ENCODE peak calls at places on chromosomes 7 and 10, in nine cellular contexts. X, Q, E, B, A, D, Z, H and N are unnamed samples.

GRCh38 chr10:46019541-46020343 is 10.7 kb downstream of the NCOA4 start:
- DNase-seq in X (no peak), Q (no peak), E (no peak), B (no peak), A (no peak), D (no peak), Z (no peak), H (no peak), N (no peak)

GRCh38 chr10:71725998-71726672 is 6.6 kb upstream of the C10orf105 start:
- DNase-seq in X (peak; percentile 30), Q (peak; percentile 63), E (no peak), B (peak; percentile 33), A (no peak), D (peak; percentile 63), Z (peak; percentile 73), H (no peak), N (no peak)

GRCh38 chr7:27157717-27158431 is 1.4 kb upstream of the HOXA7 start:
- DNase-seq in X (no peak), Q (no peak), E (no peak), B (no peak), A (peak; percentile 7), D (no peak), Z (no peak), H (no peak), N (no peak)

GRCh38 chr10:43037942-43038782 is 38.7 kb upstream of the RET start:
- DNase-seq in X (no peak), Q (no peak), E (no peak), B (no peak), A (no peak), D (no peak), Z (no peak), H (no peak), N (no peak)

GRCh38 chr7:44415047-44415446 is 75.4 kb downstream of the NUDCD3 start:
- DNase-seq in X (no peak), Q (no peak), E (no peak), B (no peak), A (peak; percentile 25), D (no peak), Z (no peak), H (peak; percentile 77), N (no peak)

GRCh38 chr10:49751216-49751615 is 10.9 kb downstream of the OGDHL start:
- DNase-seq in X (no peak), Q (no peak), E (no peak), B (no peak), A (no peak), D (no peak), Z (no peak), H (no peak), N (no peak)

GRCh38 chr10:125606406-125606805 is 76.6 kb downstream of the TEX36 start:
- DNase-seq in X (no peak), Q (no peak), E (no peak), B (no peak), A (no peak), D (peak; percentile 98), Z (no peak), H (no peak), N (no peak)

GRCh38 chr7:137957887-137958286 is 44.0 kb downstream of the CREB3L2 start:
- DNase-seq in X (peak; percentile 24), Q (no peak), E (no peak), B (no peak), A (no peak), D (no peak), Z (no peak), H (no peak), N (no peak)

GRCh38 chr7:151063212-151063561 is 3.8 kb downstream of the SLC4A2 start:
- DNase-seq in X (peak; percentile 70), Q (no peak), E (no peak), B (no peak), A (peak; percentile 44), D (no peak), Z (no peak), H (peak; percentile 62), N (no peak)

GRCh38 chr7:142420554-142421362 is 162.9 kb upstream of the PRSS58 start:
- DNase-seq in X (no peak), Q (no peak), E (no peak), B (no peak), A (peak; percentile 50), D (peak; percentile 15), Z (no peak), H (peak; percentile 20), N (peak; percentile 5)

GRCh38 chr10:65149878-65150277 is 1628.7 kb downstream of the REEP3 start:
- DNase-seq in X (no peak), Q (no peak), E (no peak), B (no peak), A (no peak), D (no peak), Z (no peak), H (no peak), N (no peak)

GRCh38 chr10:36778600-36778999 is 346.8 kb upstream of the ANKRD30A start:
- DNase-seq in X (no peak), Q (no peak), E (no peak), B (no peak), A (no peak), D (no peak), Z (no peak), H (no peak), N (no peak)

GRCh38 chr7:129773328-129773731 is 161.8 kb downstream of the NRF1 start:
- DNase-seq in X (no peak), Q (no peak), E (no peak), B (no peak), A (no peak), D (no peak), Z (no peak), H (peak; percentile 13), N (no peak)

GRCh38 chr7:4774804-4775280 is 581 bp upstream of the AP5Z1 start:
- DNase-seq in X (peak; percentile 85), Q (no peak), E (no peak), B (no peak), A (peak; percentile 78), D (peak; percentile 84), Z (peak; percentile 17), H (no peak), N (no peak)

GRCh38 chr7:145812218-145812617 is 304.4 kb upstream of the CNTNAP2 start:
- DNase-seq in X (no peak), Q (no peak), E (no peak), B (no peak), A (no peak), D (no peak), Z (no peak), H (no peak), N (no peak)

GRCh38 chr10:35874326-35875070 is 232.4 kb upstream of the FZD8 start:
- DNase-seq in X (no peak), Q (no peak), E (no peak), B (no peak), A (no peak), D (no peak), Z (no peak), H (no peak), N (no peak)

GRCh38 chr10:48458662-48459048 is 146.2 kb downstream of the ARHGAP22 start:
- DNase-seq in X (no peak), Q (no peak), E (no peak), B (no peak), A (no peak), D (no peak), Z (no peak), H (no peak), N (no peak)

GRCh38 chr10:132151286-132151950 is 35.3 kb upstream of the DPYSL4 start:
- DNase-seq in X (no peak), Q (no peak), E (no peak), B (no peak), A (no peak), D (no peak), Z (no peak), H (no peak), N (no peak)

GRCh38 chr7:28623105-28623730 is 210.9 kb downstream of the CREB5 start:
- DNase-seq in X (no peak), Q (no peak), E (no peak), B (no peak), A (peak; percentile 67), D (no peak), Z (no peak), H (peak; percentile 35), N (no peak)

GRCh38 chr7:155227004-155227787 is 70.5 kb upstream of the INSIG1 start:
- DNase-seq in X (no peak), Q (no peak), E (no peak), B (no peak), A (no peak), D (no peak), Z (no peak), H (no peak), N (no peak)

GRCh38 chr10:124722812-124723783 is 21.1 kb downstream of the FAM53B start:
- DNase-seq in X (no peak), Q (peak; percentile 45), E (no peak), B (no peak), A (no peak), D (no peak), Z (no peak), H (no peak), N (no peak)

GRCh38 chr10:120477723-120478270 is 20.8 kb downstream of the PLPP4 start:
- DNase-seq in X (no peak), Q (no peak), E (no peak), B (no peak), A (peak; percentile 42), D (no peak), Z (no peak), H (peak; percentile 45), N (no peak)

GRCh38 chr7:15326044-15326644 is 235.7 kb downstream of the AGMO start:
- DNase-seq in X (peak; percentile 72), Q (no peak), E (no peak), B (no peak), A (peak; percentile 50), D (peak; percentile 67), Z (no peak), H (peak; percentile 34), N (peak; percentile 14)

GRCh38 chr10:104577861-104578480 is 63.1 kb upstream of the SORCS3 start:
- DNase-seq in X (no peak), Q (no peak), E (no peak), B (no peak), A (no peak), D (no peak), Z (no peak), H (no peak), N (no peak)

GRCh38 chr10:60335708-60336107 is 54.0 kb downstream of the ANK3 start:
- DNase-seq in X (no peak), Q (no peak), E (peak; percentile 48), B (no peak), A (no peak), D (peak; percentile 48), Z (no peak), H (no peak), N (peak; percentile 83)

GRCh38 chr10:25405871-25406270 is 231.1 kb downstream of the GPR158 start:
- DNase-seq in X (no peak), Q (no peak), E (no peak), B (no peak), A (peak; percentile 32), D (no peak), Z (no peak), H (peak; percentile 9), N (no peak)

GRCh38 chr10:76432274-76433012 is 1001.0 kb downstream of the LRMDA start:
- DNase-seq in X (no peak), Q (no peak), E (no peak), B (no peak), A (peak; percentile 67), D (no peak), Z (no peak), H (peak; percentile 82), N (no peak)

GRCh38 chr10:57864789-57865676 is 402.7 kb downstream of the IPMK start:
- DNase-seq in X (peak; percentile 50), Q (no peak), E (no peak), B (no peak), A (no peak), D (no peak), Z (no peak), H (peak; percentile 11), N (no peak)

GRCh38 chr10:91756286-91756685 is 41.9 kb upstream of the TNKS2 start:
- DNase-seq in X (no peak), Q (no peak), E (no peak), B (no peak), A (peak; percentile 85), D (no peak), Z (no peak), H (no peak), N (no peak)